ENCODE peak calls at places on chromosomes 2 and 18, in four cellular contexts. S, V, A and Q are unnamed samples.

GRCh38 chr2:33518929-33519328 is 42.5 kb downstream of the RASGRP3 start:
- DNase-seq in S (no peak), V (no peak), A (no peak), Q (no peak)

GRCh38 chr18:45780568-45780967 is 44.9 kb upstream of the SIGLEC15 start:
- DNase-seq in V (no peak), S (no peak), A (no peak), Q (no peak)

GRCh38 chr2:38554973-38555595 is 47.6 kb downstream of the HNRNPLL start:
- DNase-seq in V (no peak), S (no peak), A (no peak), Q (no peak)

GRCh38 chr2:43210467-43211303 is 15.7 kb downstream of the ZFP36L2 start:
- DNase-seq in V (no peak), S (peak), A (peak), Q (peak)

GRCh38 chr2:55922488-55922887 is 1.1 kb downstream of the EFEMP1 start:
- DNase-seq in V (no peak), A (no peak), S (no peak), Q (peak)

GRCh38 chr2:240556553-240557100 is 1.2 kb downstream of the ANKMY1 start:
- DNase-seq in V (peak), A (no peak), S (no peak), Q (peak)

GRCh38 chr2:176380341-176380740 is 111.1 kb downstream of the MTX2 start:
- DNase-seq in A (no peak), S (no peak), V (no peak), Q (no peak)

GRCh38 chr2:208252766-208253492 is 1.9 kb downstream of the IDH1 start:
- DNase-seq in V (no peak), A (no peak), S (no peak), Q (peak)

GRCh38 chr2:20478961-20479360 is 32.1 kb downstream of the RHOB start:
- DNase-seq in V (no peak), S (no peak), A (no peak), Q (no peak)

GRCh38 chr2:70190086-70190412 is 770 bp downstream of the C2orf42 start:
- DNase-seq in S (no peak), V (no peak), A (no peak), Q (peak)

GRCh38 chr2:119111115-119111975 is 47.2 kb downstream of the C1QL2 start:
- DNase-seq in A (peak), V (no peak), S (no peak), Q (no peak)

GRCh38 chr2:42195559-42195958 is 26.4 kb downstream of the EML4 start:
- DNase-seq in V (no peak), A (no peak), S (no peak), Q (no peak)

GRCh38 chr18:24839991-24840390 is 379.6 kb downstream of the HRH4 start:
- DNase-seq in A (no peak), S (no peak), V (no peak), Q (no peak)

GRCh38 chr18:5630057-5630765 is 86.4 kb upstream of the EPB41L3 start:
- DNase-seq in A (peak), V (peak), S (peak), Q (peak)

GRCh38 chr2:10332402-10333246 is 29.9 kb downstream of the HPCAL1 start:
- DNase-seq in V (no peak), A (no peak), S (no peak), Q (no peak)

GRCh38 chr18:74331404-74331803 is 15.8 kb downstream of the C18orf63 start:
- DNase-seq in S (no peak), A (no peak), V (no peak), Q (peak)

GRCh38 chr2:70360661-70361316 is 58.9 kb upstream of the FAM136A start:
- DNase-seq in V (no peak), S (no peak), A (no peak), Q (no peak)

GRCh38 chr18:10230072-10230471 is 224.4 kb upstream of the APCDD1 start:
- DNase-seq in V (no peak), S (no peak), A (no peak), Q (peak)

GRCh38 chr2:174117951-174118930 is 130.1 kb downstream of the OLA1 start:
- DNase-seq in S (no peak), A (no peak), V (no peak), Q (peak)

GRCh38 chr2:47207614-47208013 is 52.5 kb upstream of the STPG4 start:
- DNase-seq in S (no peak), V (no peak), A (no peak), Q (no peak)

GRCh38 chr2:217797661-217798069 is 205.1 kb downstream of the TNS1 start:
- DNase-seq in S (peak), A (peak), V (peak), Q (no peak)

GRCh38 chr2:26469092-26469710 is 8.7 kb downstream of the OTOF start:
- DNase-seq in A (peak), V (peak), S (no peak), Q (peak)

GRCh38 chr2:220053919-220054318 is 426.5 kb downstream of the SLC4A3 start:
- DNase-seq in A (no peak), V (no peak), S (no peak), Q (no peak)

GRCh38 chr18:57898506-57899124 is 95.5 kb upstream of the ATP8B1 start:
- DNase-seq in V (no peak), S (no peak), A (no peak), Q (peak)

GRCh38 chr2:44707945-44708645 is 233.4 kb upstream of the SIX3 start:
- DNase-seq in S (no peak), A (no peak), V (no peak), Q (peak)

GRCh38 chr18:69916412-69916811 is 31.3 kb downstream of the CD226 start:
- DNase-seq in V (no peak), A (no peak), S (no peak), Q (no peak)

GRCh38 chr2:162085090-162085891 is 11.3 kb upstream of the DPP4 start:
- DNase-seq in A (no peak), V (no peak), S (no peak), Q (no peak)

GRCh38 chr2:226652388-226652787 is 147.2 kb downstream of the IRS1 start:
- DNase-seq in V (no peak), A (no peak), S (no peak), Q (no peak)

GRCh38 chr18:50301074-50301473 is 13.6 kb upstream of the CXXC1 start:
- DNase-seq in V (no peak), S (no peak), A (no peak), Q (no peak)

GRCh38 chr2:158045362-158045761 is 56.3 kb upstream of the UPP2 start:
- DNase-seq in S (no peak), V (no peak), A (no peak), Q (no peak)

GRCh38 chr18:76913583-76913982 is 91.2 kb downstream of the ZNF236 start:
- DNase-seq in V (no peak), S (no peak), A (no peak), Q (no peak)

DNA sequence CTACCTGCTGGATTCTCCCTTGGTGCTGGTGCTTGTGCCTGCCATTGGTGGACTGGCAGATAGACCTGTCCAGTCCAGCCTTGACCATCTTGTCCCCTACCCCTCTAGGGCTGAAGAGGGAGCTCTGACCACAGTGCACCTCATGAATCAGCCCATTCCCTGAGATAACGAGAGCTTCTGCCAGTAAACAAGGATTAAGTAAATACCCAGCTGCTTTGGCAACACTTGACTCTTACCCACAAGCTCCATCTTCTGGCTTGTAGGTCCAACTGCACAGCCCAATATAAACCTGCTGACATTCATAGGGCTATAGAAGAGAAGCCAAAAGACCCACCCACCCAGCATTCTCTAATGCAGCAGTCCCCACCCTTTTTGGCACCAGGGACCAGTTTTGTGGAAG is 186.4 kb downstream of the PIK3C3 start:
- DNase-seq in A (no peak), V (no peak), S (no peak), Q (no peak)
- TF ChIP-seq CTCF in A (no peak), V (no peak), S (no peak), Q (no peak)

GRCh38 chr2:225140761-225141160 is 98.5 kb upstream of the DOCK10 start:
- DNase-seq in S (no peak), V (no peak), A (no peak), Q (no peak)
- TF ChIP-seq CTCF in S (no peak), V (no peak), A (no peak), Q (no peak)

DNA sequence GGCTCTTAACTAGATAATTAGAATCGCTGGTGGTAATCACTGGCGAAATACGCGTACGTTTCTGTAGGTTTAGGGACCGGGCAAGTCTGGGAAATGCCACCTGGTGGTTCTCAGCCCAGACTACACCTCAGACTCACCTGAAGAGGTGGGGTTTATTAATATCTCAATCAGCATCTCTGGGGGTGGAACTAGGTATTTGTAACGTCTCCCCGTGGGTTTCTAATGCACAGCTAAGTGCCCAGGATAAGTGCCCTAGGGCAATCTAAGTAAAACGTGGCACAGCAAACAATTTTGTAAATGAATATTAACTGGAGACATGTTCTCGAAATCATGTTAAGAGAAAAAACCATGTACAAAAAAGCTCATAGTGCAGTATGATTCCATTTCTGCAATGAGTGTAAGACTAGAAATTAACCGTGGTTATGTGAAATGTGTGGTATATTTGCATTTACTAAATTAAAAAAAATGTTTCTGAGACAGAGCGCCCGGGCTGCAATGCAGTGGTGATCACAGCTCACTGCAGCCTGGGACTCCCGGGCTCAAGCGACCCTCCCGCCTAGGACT is 760 bp upstream of the CNOT11 start:
- DNase-seq in V (peak), A (peak), S (no peak), Q (peak)
- TF ChIP-seq CTCF in V (peak), A (no peak), S (peak), Q (no peak)

GRCh38 chr2:51996569-51996917 is 964.6 kb upstream of the NRXN1 start:
- DNase-seq in V (no peak), S (no peak), A (no peak), Q (peak)

GRCh38 chr2:51995293-51995692 is 963.4 kb upstream of the NRXN1 start:
- DNase-seq in S (no peak), V (no peak), A (no peak), Q (no peak)

GRCh38 chr2:51998890-51999289 is 967.0 kb upstream of the NRXN1 start:
- DNase-seq in S (no peak), V (no peak), A (no peak), Q (no peak)

GRCh38 chr2:52000156-52000855 is 968.4 kb upstream of the NRXN1 start:
- DNase-seq in A (no peak), V (no peak), S (no peak), Q (no peak)

GRCh38 chr2:51997571-51997970 is 965.6 kb upstream of the NRXN1 start:
- DNase-seq in S (no peak), V (no peak), A (no peak), Q (peak)
- TF ChIP-seq CTCF in S (no peak), V (no peak), A (no peak), Q (peak)

DNA sequence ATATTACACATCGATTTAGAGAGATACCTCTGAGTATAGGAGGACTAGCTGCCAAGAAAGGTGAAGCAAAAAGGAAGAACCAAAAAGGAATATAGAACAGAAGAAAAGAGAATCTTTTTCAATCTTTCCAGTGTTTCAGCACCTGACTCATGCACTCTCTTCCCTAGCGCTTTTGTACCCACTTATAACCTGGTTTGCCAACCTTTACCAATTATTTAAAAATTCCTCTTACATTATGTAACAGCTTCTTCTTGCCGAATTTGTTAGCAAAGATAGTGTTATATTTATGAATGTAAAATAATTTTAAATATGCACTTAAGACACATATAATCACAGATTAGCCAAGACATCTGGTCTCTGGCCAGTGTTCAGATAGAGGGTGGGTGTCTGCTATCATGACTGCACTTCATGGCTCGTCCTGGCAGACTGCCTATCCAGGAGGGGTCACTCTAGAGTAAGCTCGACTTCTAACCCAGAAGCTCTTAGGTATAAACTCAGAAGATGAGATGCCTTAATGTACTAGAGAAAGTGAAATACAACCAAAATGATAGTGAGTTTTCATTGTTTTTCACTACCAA is 122.9 kb downstream of the ATAD2B start:
- DNase-seq in V (peak), S (peak), A (peak), Q (peak)
- TF ChIP-seq CTCF in V (no peak), S (peak), A (no peak), Q (peak)

GRCh38 chr18:34956663-34957062 is 84.5 kb upstream of the MAPRE2 start:
- DNase-seq in A (no peak), S (no peak), V (no peak), Q (no peak)

GRCh38 chr18:34957864-34958259 is 83.4 kb upstream of the MAPRE2 start:
- DNase-seq in A (no peak), V (no peak), S (no peak), Q (no peak)

GRCh38 chr18:34959989-34960388 is 81.2 kb upstream of the MAPRE2 start:
- DNase-seq in A (no peak), S (no peak), V (no peak), Q (no peak)

GRCh38 chr18:34959211-34959829 is 81.9 kb upstream of the MAPRE2 start:
- DNase-seq in A (no peak), S (no peak), V (no peak), Q (no peak)

DNA sequence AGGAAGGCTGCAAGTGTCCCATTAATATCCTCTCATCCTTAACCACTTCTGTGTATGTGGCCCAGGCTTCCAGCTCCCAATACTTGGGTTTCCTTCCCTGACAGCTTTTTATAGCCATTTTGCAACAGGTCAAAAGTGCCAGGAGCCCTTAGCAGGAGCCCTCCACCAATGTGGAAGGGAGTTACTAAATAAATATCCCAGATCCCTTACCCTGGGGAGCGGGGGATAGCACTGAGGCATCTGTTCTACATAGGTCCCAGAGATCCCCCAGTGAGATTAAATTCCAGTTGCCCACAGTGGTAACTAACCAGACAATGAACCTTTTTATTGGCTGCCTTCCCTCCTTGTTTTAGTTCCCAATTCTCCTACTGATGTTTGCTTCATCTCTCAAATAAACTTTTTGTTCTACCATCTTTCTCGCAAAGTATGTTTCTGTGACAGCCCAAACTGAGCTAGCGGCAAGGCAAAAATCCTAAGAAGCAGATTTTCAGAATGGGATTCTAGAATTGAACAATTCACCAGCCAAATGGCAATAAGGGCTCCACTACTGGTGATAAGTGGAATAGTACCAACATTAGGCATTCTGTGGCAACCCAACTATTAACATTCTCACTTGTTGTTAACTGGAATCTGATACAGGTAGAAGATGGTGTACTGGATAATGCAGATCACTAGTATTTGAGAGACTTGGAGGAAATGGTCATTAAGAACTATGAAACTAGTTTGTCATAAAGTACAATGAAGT is 83.9 kb upstream of the MAPRE2 start:
- DNase-seq in V (no peak), S (no peak), A (no peak), Q (peak)
- TF ChIP-seq CTCF in V (no peak), S (no peak), A (no peak), Q (no peak)

GRCh38 chr2:231015462-231015861 is 19.5 kb downstream of the SPATA3 start:
- DNase-seq in A (no peak), V (no peak), S (no peak), Q (no peak)

GRCh38 chr2:231012471-231012870 is 16.6 kb downstream of the SPATA3 start:
- DNase-seq in A (no peak), S (no peak), V (no peak), Q (no peak)

GRCh38 chr2:231016576-231017249 is 20.6 kb upstream of the C2orf72 start:
- DNase-seq in V (no peak), S (no peak), A (no peak), Q (no peak)

GRCh38 chr2:231011526-231011925 is 15.6 kb downstream of the SPATA3 start:
- DNase-seq in S (no peak), V (peak), A (no peak), Q (no peak)

DNA sequence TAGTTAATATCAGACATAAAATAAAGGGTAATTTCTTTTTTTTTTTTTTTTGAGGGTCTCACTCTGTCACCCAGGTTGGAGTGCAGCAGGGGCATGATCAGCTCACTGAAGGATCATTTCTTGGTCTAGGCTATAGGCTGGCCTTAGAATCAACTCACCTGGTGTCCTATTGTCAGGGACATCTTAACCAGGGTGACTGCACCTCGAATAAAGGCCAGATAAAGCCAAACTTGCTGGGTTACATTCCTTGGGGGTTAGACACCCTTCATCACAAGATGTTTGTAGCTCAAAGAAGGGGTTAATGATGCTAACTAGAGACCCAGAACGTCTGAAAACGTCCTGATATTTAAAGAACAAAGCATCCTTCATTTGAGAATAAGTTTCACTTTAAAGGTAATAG is 17.9 kb downstream of the SPATA3 start:
- DNase-seq in A (no peak), S (no peak), V (no peak), Q (no peak)
- TF ChIP-seq CTCF in A (no peak), S (no peak), V (no peak), Q (no peak)

DNA sequence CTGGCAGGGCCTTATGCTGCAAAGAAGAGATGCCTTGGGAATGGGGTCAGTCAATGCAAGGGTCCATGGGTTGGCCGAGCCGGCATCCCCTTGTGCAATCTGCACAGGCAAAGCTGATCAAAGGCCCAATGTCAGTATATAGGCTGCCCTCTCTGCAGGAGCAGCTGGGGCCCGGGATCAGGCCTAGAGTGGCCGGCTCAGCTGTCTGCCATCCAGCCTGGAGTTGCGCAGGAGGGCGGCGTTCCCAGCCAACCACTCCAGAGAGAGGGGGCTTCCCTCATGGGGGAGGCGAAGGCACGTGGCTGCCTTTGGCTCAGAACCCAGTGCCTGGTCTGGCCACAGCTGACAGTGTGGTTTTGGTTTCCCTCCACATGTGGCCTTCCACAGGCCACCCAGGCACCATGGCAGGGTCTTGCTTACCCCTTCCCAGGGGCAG is 3.9 kb downstream of the INPP5D start:
- DNase-seq in V (no peak), S (no peak), A (no peak), Q (no peak)
- TF ChIP-seq CTCF in V (no peak), S (no peak), A (no peak), Q (no peak)

GRCh38 chr2:235495373-235496238 is 1.8 kb downstream of the AGAP1 start:
- DNase-seq in S (no peak), A (no peak), V (peak), Q (no peak)
- TF ChIP-seq CTCF in S (no peak), A (no peak), V (no peak), Q (no peak)

DNA sequence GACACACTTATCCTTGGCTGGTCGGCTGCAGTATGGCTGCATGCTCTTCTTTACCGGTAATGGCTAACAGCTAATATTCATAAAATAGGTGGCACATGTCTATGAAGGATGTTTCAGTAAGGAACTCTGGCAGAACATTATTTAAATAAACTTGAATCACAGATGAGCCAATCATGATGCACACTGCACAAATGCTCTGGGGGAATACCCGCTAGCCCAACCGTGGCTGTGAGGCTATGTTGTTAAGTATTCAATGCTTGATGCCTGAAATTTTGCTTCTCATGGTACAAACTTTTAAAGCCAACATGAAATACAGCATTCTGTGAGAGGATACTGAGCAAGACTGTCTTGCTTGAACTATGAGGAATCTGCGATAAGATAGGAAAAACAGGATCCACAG is 505.8 kb downstream of the ZEB2 start:
- DNase-seq in A (no peak), S (no peak), V (no peak), Q (no peak)
- TF ChIP-seq CTCF in A (no peak), S (no peak), V (no peak), Q (no peak)